ENCODE peak calls at places on chromosomes 12 and 14, in ten cellular contexts. A is MM.1S, V is ovary, X is mesenchymal stem cell, R is uterus, Y is psoas muscle, K is kidney, F is PC-3, M is aorta, N is transverse colon. I is an unnamed sample.
A peak's percentile ranks its signal among the peaks of the same experiment; 100 is the strongest.

GRCh38 chr14:96145116-96145864 is 59.3 kb upstream of the BDKRB2 start:
- DNase-seq in F (peak; percentile 22), K (no peak), V (no peak), A (no peak), N (no peak), Y (no peak), R (no peak), M (no peak), X (peak; percentile 48), I (no peak)

GRCh38 chr12:67720383-67720856 is 71.9 kb downstream of the DYRK2 start:
- DNase-seq in V (no peak), M (no peak), K (no peak), R (peak; percentile 22), N (no peak), A (no peak), Y (peak; percentile 19), F (peak; percentile 78), X (peak; percentile 89), I (no peak)

GRCh38 chr12:119996417-119996816 is 7.4 kb downstream of the BICDL1 start:
- DNase-seq in N (no peak), K (no peak), A (no peak), F (no peak), V (no peak), X (no peak), M (no peak), Y (no peak), R (no peak), I (no peak)

GRCh38 chr12:52686063-52686462 is 5.9 kb upstream of the KRT1 start:
- DNase-seq in K (no peak), Y (no peak), X (no peak), N (peak; percentile 34), V (no peak), R (no peak), F (no peak), M (no peak), A (no peak), I (no peak)

GRCh38 chr12:45336331-45336730 is 120.4 kb downstream of the ANO6 start:
- DNase-seq in A (no peak), F (peak; percentile 46), X (peak; percentile 97), V (no peak), Y (no peak), K (no peak), R (no peak), N (no peak), M (no peak), I (no peak)

GRCh38 chr12:51368640-51369517 is 22.3 kb downstream of the GALNT6 start:
- DNase-seq in A (peak; percentile 98), X (no peak), Y (peak; percentile 26), K (peak; percentile 89), R (no peak), F (no peak), V (no peak), M (peak; percentile 66), N (peak; percentile 83), I (no peak)

GRCh38 chr14:100842799-100843198 is 16.9 kb downstream of the MEG3 start:
- DNase-seq in K (peak; percentile 45), V (peak; percentile 38), R (peak; percentile 52), N (no peak), A (no peak), X (peak; percentile 98), F (no peak), M (no peak), Y (peak; percentile 21), I (no peak)

GRCh38 chr14:99671230-99672224 is 12.6 kb upstream of the CYP46A1 start:
- DNase-seq in F (no peak), M (peak; percentile 17), K (peak; percentile 40), N (peak; percentile 46), X (no peak), Y (no peak), V (no peak), A (no peak), R (no peak), I (no peak)

GRCh38 chr12:64102339-64102738 is 119.8 kb downstream of the KICS2 start:
- DNase-seq in N (no peak), X (no peak), A (no peak), Y (no peak), K (no peak), V (no peak), M (no peak), F (peak; percentile 89), R (no peak), I (no peak)

GRCh38 chr14:22513066-22513812 is 75.8 kb downstream of the DAD1 start:
- DNase-seq in X (no peak), F (no peak), R (no peak), V (no peak), A (no peak), N (no peak), Y (no peak), M (no peak), K (no peak), I (no peak)

GRCh38 chr14:22509036-22509709 is 79.9 kb downstream of the DAD1 start:
- DNase-seq in N (no peak), V (no peak), K (no peak), Y (no peak), F (no peak), M (no peak), R (no peak), A (no peak), X (no peak), I (no peak)

GRCh38 chr14:22510527-22511110 is 78.4 kb downstream of the DAD1 start:
- DNase-seq in X (peak; percentile 71), M (no peak), F (peak; percentile 35), K (no peak), Y (no peak), A (no peak), N (no peak), R (no peak), V (no peak), I (no peak)

GRCh38 chr14:22509751-22510300 is 79.2 kb downstream of the DAD1 start:
- DNase-seq in N (no peak), Y (no peak), M (no peak), X (no peak), K (no peak), V (no peak), F (no peak), A (no peak), R (no peak), I (no peak)

DNA sequence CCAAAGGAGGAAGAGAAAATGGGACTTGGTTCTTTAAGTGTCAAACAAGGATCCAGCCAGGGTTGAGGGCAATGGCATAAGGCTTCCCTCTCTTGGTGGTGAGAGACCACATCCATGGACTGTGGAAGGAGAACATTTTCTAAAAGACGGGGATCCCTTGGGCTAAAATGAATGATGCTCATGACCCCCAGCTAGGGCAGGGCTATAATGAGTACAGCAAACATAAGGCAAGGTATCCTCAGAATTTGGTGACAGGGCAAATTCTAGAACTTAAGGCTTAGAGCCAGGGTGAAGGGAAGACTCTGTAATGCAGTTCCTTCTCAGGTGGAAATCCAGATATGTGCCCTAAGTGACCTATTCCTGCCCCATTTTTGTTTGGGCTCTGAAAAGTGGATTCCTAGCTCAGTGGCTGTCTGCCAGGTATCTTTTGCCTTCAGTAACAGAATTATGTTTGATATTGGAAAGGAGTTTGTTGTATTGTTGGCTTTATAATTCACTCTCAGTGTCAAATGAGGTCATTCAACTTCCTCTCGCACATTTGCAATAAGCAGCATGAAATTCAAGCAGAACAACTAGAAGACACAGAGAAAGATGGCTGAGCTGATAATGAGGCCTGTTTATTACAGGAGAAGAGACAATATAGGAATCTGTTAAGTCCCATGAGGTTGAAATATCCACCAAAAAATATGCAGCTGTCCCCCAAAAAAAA is 76.8 kb downstream of the DAD1 start:
- DNase-seq in V (no peak), X (no peak), F (no peak), M (no peak), N (no peak), A (no peak), Y (no peak), K (no peak), R (no peak), I (no peak)
- H3K27ac ChIP-seq in V (no peak overlapping the region), X (no peak overlapping the region), F (no peak overlapping the region), M (peak overlapping the region; percentile 51), N (peak overlapping the region; percentile 70), A (no peak overlapping the region), Y (peak overlapping the region; percentile 13), K (peak overlapping the region; percentile 51), R (peak overlapping the region; percentile 80), I (no peak overlapping the region)

GRCh38 chr12:104234926-104235499 is 19.4 kb downstream of the TXNRD1 start:
- DNase-seq in K (no peak), A (no peak), Y (no peak), R (no peak), X (no peak), F (no peak), V (no peak), M (no peak), N (no peak), I (no peak)
- H3K4me3 ChIP-seq in K (no peak overlapping the region), A (no peak overlapping the region), Y (no peak overlapping the region), R (no peak overlapping the region), X (no peak overlapping the region), F (no peak overlapping the region), V (no peak overlapping the region), M (no peak overlapping the region), N (no peak overlapping the region), I (no peak overlapping the region)

GRCh38 chr12:107352347-107353081 is 259.2 kb upstream of the CRY1 start:
- DNase-seq in X (no peak), F (no peak), N (no peak), R (no peak), K (no peak), V (no peak), Y (no peak), A (no peak), M (no peak), I (no peak)

GRCh38 chr12:107349008-107349747 is 255.8 kb upstream of the CRY1 start:
- DNase-seq in Y (no peak), K (no peak), V (no peak), X (peak; percentile 3), F (peak; percentile 99), R (no peak), A (no peak), M (no peak), N (peak; percentile 69), I (no peak)

GRCh38 chr12:107349839-107350238 is 256.5 kb upstream of the CRY1 start:
- DNase-seq in R (no peak), X (no peak), N (no peak), K (no peak), F (peak; percentile 73), V (no peak), A (no peak), M (no peak), Y (no peak), I (no peak)

GRCh38 chr12:107351716-107352115 is 258.4 kb upstream of the CRY1 start:
- DNase-seq in N (no peak), V (no peak), F (peak; percentile 72), K (no peak), Y (no peak), X (no peak), R (no peak), A (no peak), M (no peak), I (no peak)

DNA sequence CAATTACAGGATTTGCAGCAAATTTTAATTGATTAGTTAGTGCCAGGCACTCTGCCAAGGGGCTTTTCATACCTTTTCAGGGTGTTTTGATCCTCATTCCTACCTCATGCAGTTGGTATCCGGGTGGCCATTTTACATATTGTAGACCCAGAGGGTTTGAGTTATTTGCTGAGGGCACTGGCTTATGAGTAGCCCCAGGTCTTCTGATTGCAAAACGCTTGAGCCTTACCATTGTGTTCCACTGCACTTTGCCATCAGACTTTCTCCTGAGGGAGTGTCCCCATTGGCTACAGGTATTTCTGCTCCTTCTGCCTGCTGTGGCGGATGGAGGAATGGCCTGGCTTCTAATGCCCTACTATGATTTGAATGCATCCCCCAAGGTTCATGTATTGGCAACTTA is 257.8 kb upstream of the CRY1 start:
- DNase-seq in K (no peak), A (no peak), R (no peak), Y (no peak), F (no peak), N (no peak), X (no peak), V (no peak), M (no peak), I (no peak)
- H3K27ac ChIP-seq in K (no peak overlapping the region), A (no peak overlapping the region), R (no peak overlapping the region), Y (no peak overlapping the region), F (peak overlapping the region; percentile 55), N (no peak overlapping the region), X (no peak overlapping the region), V (no peak overlapping the region), M (no peak overlapping the region), I (no peak overlapping the region)

GRCh38 chr12:107684029-107684790 is 1.4 kb upstream of the PWP1 start:
- DNase-seq in F (peak; percentile 76), Y (no peak), R (no peak), V (no peak), X (peak; percentile 1), N (no peak), M (no peak), A (no peak), K (no peak), I (no peak)
- H3K4me3 ChIP-seq in F (peak overlapping the region; percentile 92), Y (peak overlapping the region; percentile 99), R (no peak overlapping the region), V (no peak overlapping the region), X (no peak overlapping the region), N (no peak overlapping the region), M (no peak overlapping the region), A (no peak overlapping the region), K (peak overlapping the region; percentile 86), I (no peak overlapping the region)

I was measured in coronary artery.